ENCODE peak calls at places on chromosome 14, in five cellular contexts. One of them, this sample, is unnamed.

GRCh38 chr14:50225067-50225973 is 6.1 kb downstream of the SOS2 start:
- DNase-seq in uterus: no peak
- DNase-seq in glutamatergic neuron: no peak
- DNase-seq in cardiac fibroblast: peak
- DNase-seq in GM23338: peak
- DNase-seq in this sample: no peak

GRCh38 chr14:49880267-49881064 is 12.4 kb upstream of the ARF6 start:
- DNase-seq in GM23338: no peak
- DNase-seq in glutamatergic neuron: no peak
- DNase-seq in uterus: no peak
- DNase-seq in cardiac fibroblast: no peak
- DNase-seq in this sample: no peak

GRCh38 chr14:95228240-95228639 is 70.9 kb upstream of the DICER1 start:
- DNase-seq in uterus: no peak
- DNase-seq in GM23338: no peak
- DNase-seq in cardiac fibroblast: no peak
- DNase-seq in glutamatergic neuron: no peak
- DNase-seq in this sample: no peak

GRCh38 chr14:35001624-35002023 is 18.8 kb downstream of the SRP54 start:
- DNase-seq in cardiac fibroblast: no peak
- DNase-seq in glutamatergic neuron: no peak
- DNase-seq in GM23338: no peak
- DNase-seq in uterus: no peak
- DNase-seq in this sample: no peak

GRCh38 chr14:92549853-92550244 is 36.3 kb downstream of the RIN3 start:
- DNase-seq in GM23338: no peak
- DNase-seq in cardiac fibroblast: peak
- DNase-seq in glutamatergic neuron: peak
- DNase-seq in uterus: no peak
- DNase-seq in this sample: no peak

GRCh38 chr14:95062220-95062619 is 95.1 kb downstream of the DICER1 start:
- DNase-seq in uterus: no peak
- DNase-seq in glutamatergic neuron: no peak
- DNase-seq in cardiac fibroblast: no peak
- DNase-seq in GM23338: no peak
- DNase-seq in this sample: no peak

GRCh38 chr14:99812096-99812750 is 19.0 kb downstream of the EML1 start:
- DNase-seq in uterus: no peak
- DNase-seq in GM23338: no peak
- DNase-seq in cardiac fibroblast: no peak
- DNase-seq in glutamatergic neuron: no peak
- DNase-seq in this sample: no peak

GRCh38 chr14:79196216-79196615 is 1015.1 kb downstream of the DIO2 start:
- DNase-seq in GM23338: no peak
- DNase-seq in glutamatergic neuron: no peak
- DNase-seq in cardiac fibroblast: no peak
- DNase-seq in uterus: no peak
- DNase-seq in this sample: no peak

GRCh38 chr14:50839048-50839447 is 8.1 kb upstream of the NIN start:
- DNase-seq in GM23338: no peak
- DNase-seq in uterus: no peak
- DNase-seq in glutamatergic neuron: no peak
- DNase-seq in cardiac fibroblast: no peak
- DNase-seq in this sample: no peak

GRCh38 chr14:104824353-104824997 is 23.6 kb downstream of the ZBTB42 start:
- DNase-seq in uterus: no peak
- DNase-seq in cardiac fibroblast: no peak
- DNase-seq in glutamatergic neuron: no peak
- DNase-seq in GM23338: no peak
- DNase-seq in this sample: no peak

GRCh38 chr14:55579724-55580400 is at the start of gene KTN1:
- DNase-seq in GM23338: peak
- DNase-seq in cardiac fibroblast: peak
- DNase-seq in glutamatergic neuron: peak
- DNase-seq in uterus: peak
- DNase-seq in this sample: no peak

GRCh38 chr14:22155582-22155981 is 433.4 kb downstream of the DAD1 start:
- DNase-seq in uterus: no peak
- DNase-seq in glutamatergic neuron: no peak
- DNase-seq in GM23338: no peak
- DNase-seq in cardiac fibroblast: no peak
- DNase-seq in this sample: no peak

GRCh38 chr14:105355049-105355575 is 40.6 kb downstream of the PACS2 start:
- DNase-seq in cardiac fibroblast: no peak
- DNase-seq in uterus: no peak
- DNase-seq in glutamatergic neuron: no peak
- DNase-seq in GM23338: no peak
- DNase-seq in this sample: no peak

GRCh38 chr14:35365130-35366047 is 39.2 kb downstream of the NFKBIA start:
- DNase-seq in cardiac fibroblast: peak
- DNase-seq in glutamatergic neuron: no peak
- DNase-seq in GM23338: no peak
- DNase-seq in uterus: peak
- DNase-seq in this sample: peak

GRCh38 chr14:38500125-38500524 is 244.2 kb upstream of the CLEC14A start:
- DNase-seq in GM23338: no peak
- DNase-seq in cardiac fibroblast: peak
- DNase-seq in glutamatergic neuron: no peak
- DNase-seq in uterus: no peak
- DNase-seq in this sample: no peak

GRCh38 chr14:96638041-96638855 is 136.1 kb downstream of the PAPOLA start:
- DNase-seq in cardiac fibroblast: no peak
- DNase-seq in glutamatergic neuron: no peak
- DNase-seq in GM23338: no peak
- DNase-seq in uterus: peak
- DNase-seq in this sample: peak

GRCh38 chr14:100872641-100873071 is 30.9 kb downstream of the RTL1 start:
- DNase-seq in cardiac fibroblast: no peak
- DNase-seq in uterus: no peak
- DNase-seq in glutamatergic neuron: peak
- DNase-seq in GM23338: no peak
- DNase-seq in this sample: no peak

GRCh38 chr14:97602438-97603117 is 805.4 kb downstream of the VRK1 start:
- DNase-seq in cardiac fibroblast: no peak
- DNase-seq in uterus: no peak
- DNase-seq in GM23338: no peak
- DNase-seq in glutamatergic neuron: no peak
- DNase-seq in this sample: no peak

GRCh38 chr14:20857630-20858261 is 33.4 kb upstream of the RNASE3 start:
- DNase-seq in GM23338: peak
- DNase-seq in glutamatergic neuron: peak
- DNase-seq in uterus: peak
- DNase-seq in cardiac fibroblast: peak
- DNase-seq in this sample: peak

GRCh38 chr14:103385994-103386491 is 828 bp downstream of the MARK3 start:
- DNase-seq in glutamatergic neuron: peak
- DNase-seq in cardiac fibroblast: no peak
- DNase-seq in uterus: no peak
- DNase-seq in GM23338: peak
- DNase-seq in this sample: no peak

GRCh38 chr14:22099942-22100763 is 426.5 kb upstream of the OR4E1 start:
- DNase-seq in glutamatergic neuron: peak
- DNase-seq in cardiac fibroblast: peak
- DNase-seq in GM23338: peak
- DNase-seq in uterus: peak
- DNase-seq in this sample: no peak

GRCh38 chr14:50775357-50775756 is 55.6 kb downstream of the NIN start:
- DNase-seq in cardiac fibroblast: peak
- DNase-seq in GM23338: no peak
- DNase-seq in glutamatergic neuron: no peak
- DNase-seq in uterus: no peak
- DNase-seq in this sample: no peak

GRCh38 chr14:52706286-52706685 is 714 bp upstream of the PSMC6 start:
- DNase-seq in glutamatergic neuron: no peak
- DNase-seq in GM23338: peak
- DNase-seq in uterus: no peak
- DNase-seq in cardiac fibroblast: no peak
- DNase-seq in this sample: no peak

GRCh38 chr14:65560340-65561027 is 148.0 kb downstream of the FUT8 start:
- DNase-seq in uterus: no peak
- DNase-seq in glutamatergic neuron: no peak
- DNase-seq in cardiac fibroblast: no peak
- DNase-seq in GM23338: no peak
- DNase-seq in this sample: no peak

GRCh38 chr14:67485501-67486095 is 2.9 kb downstream of the TMEM229B start:
- DNase-seq in cardiac fibroblast: peak
- DNase-seq in glutamatergic neuron: no peak
- DNase-seq in uterus: no peak
- DNase-seq in GM23338: peak
- DNase-seq in this sample: no peak
- TF ChIP-seq CTCF in cardiac fibroblast: no peak
- TF ChIP-seq CTCF in glutamatergic neuron: no peak
- TF ChIP-seq CTCF in uterus: no peak
- TF ChIP-seq CTCF in GM23338: no peak
- TF ChIP-seq CTCF in this sample: no peak

DNA sequence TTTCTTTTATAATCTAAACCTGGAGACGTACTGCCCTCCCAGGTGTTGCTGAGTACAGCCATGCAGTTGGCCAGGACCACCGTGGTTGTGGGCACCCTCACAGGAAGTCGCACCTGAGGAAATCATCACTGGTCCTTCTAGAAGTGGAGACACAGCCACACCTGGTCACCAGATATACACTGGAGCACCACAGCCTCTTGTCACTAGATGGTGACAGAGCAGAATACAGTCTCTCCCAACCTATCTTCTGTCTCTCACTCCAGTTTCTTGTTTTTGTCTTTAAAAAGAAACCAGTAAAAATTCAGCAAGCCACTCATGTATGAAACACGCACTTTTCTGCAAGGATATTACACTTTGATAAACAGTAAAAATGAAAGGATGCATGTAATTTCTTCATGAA is 43.1 kb upstream of the GPHB5 start:
- DNase-seq in uterus: no peak
- DNase-seq in GM23338: no peak
- DNase-seq in glutamatergic neuron: no peak
- DNase-seq in cardiac fibroblast: no peak
- DNase-seq in this sample: no peak
- TF ChIP-seq CTCF in uterus: no peak
- TF ChIP-seq CTCF in GM23338: peak
- TF ChIP-seq CTCF in glutamatergic neuron: no peak
- TF ChIP-seq CTCF in cardiac fibroblast: no peak
- TF ChIP-seq CTCF in this sample: no peak

DNA sequence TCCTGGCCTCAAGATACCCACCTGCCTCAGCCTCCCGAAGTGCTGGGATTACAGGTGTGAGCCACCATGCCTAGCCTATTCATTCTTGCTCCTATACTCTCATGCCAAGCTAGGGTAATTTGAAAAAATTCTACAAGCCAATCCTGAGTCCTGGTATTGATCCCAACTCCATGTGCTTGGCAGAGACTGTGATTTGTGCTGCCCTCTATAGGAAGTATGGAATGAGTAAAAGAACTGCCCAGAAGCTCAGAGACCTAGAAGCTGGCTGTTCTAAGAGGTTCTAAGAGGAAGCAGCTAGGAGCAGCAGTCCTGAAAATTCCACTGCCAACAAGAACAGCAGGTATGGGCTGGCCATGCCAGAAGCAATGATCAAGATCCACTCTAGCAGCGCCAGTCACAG is 402.5 kb downstream of the PCNX1 start:
- DNase-seq in GM23338: peak
- DNase-seq in glutamatergic neuron: no peak
- DNase-seq in cardiac fibroblast: no peak
- DNase-seq in uterus: no peak
- DNase-seq in this sample: no peak
- TF ChIP-seq CTCF in GM23338: peak
- TF ChIP-seq CTCF in glutamatergic neuron: no peak
- TF ChIP-seq CTCF in cardiac fibroblast: no peak
- TF ChIP-seq CTCF in uterus: no peak
- TF ChIP-seq CTCF in this sample: no peak

GRCh38 chr14:88553886-88554457 is 835 bp downstream of the PTPN21 start:
- DNase-seq in uterus: no peak
- DNase-seq in cardiac fibroblast: peak
- DNase-seq in GM23338: peak
- DNase-seq in glutamatergic neuron: no peak
- DNase-seq in this sample: no peak

GRCh38 chr14:88550078-88550477 is 4.7 kb downstream of the PTPN21 start:
- DNase-seq in cardiac fibroblast: no peak
- DNase-seq in glutamatergic neuron: no peak
- DNase-seq in GM23338: no peak
- DNase-seq in uterus: no peak
- DNase-seq in this sample: no peak

GRCh38 chr14:88551936-88552565 is 2.8 kb downstream of the PTPN21 start:
- DNase-seq in cardiac fibroblast: peak
- DNase-seq in uterus: peak
- DNase-seq in GM23338: peak
- DNase-seq in glutamatergic neuron: peak
- DNase-seq in this sample: no peak

GRCh38 chr14:88552859-88553258 is 1.9 kb downstream of the PTPN21 start:
- DNase-seq in cardiac fibroblast: no peak
- DNase-seq in uterus: no peak
- DNase-seq in glutamatergic neuron: no peak
- DNase-seq in GM23338: no peak
- DNase-seq in this sample: no peak

DNA sequence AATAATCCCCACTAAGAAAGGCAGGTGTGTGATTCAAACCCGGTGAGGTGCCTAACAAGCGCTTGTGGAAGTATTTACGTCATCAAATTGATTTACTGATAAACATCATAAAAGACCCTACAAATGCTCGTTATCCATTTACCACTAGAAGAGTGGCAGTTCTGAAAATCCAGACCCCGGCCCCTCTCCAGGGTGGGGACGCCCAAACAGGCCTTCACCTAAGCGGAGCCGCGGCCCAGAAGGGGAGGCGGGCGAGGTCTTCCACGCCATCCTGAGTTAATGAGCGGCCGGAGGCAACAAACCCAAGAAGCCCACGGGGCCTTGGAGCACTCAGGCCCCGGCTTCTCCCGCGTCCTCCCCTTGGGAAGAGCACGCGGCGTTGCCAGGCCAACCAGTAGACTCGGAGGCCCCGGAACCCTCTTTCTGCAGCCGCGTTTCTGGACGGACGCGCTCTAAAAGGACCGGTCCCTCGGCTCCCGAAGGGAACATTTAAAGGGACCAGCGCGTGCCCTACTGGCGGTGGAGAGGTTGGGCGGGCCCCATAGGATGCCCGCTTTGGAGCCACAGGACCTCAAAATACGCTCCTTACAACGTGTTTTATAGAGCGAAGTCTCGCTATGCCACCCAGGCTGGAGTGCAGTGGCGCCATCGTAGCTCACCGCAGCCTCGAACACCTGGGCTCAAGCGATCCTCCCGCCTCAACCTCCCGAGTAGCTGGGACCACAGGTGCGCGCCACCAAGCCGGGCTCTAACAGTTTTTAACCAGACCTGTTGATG is 3.5 kb downstream of the PTPN21 start:
- DNase-seq in glutamatergic neuron: peak
- DNase-seq in GM23338: peak
- DNase-seq in uterus: peak
- DNase-seq in cardiac fibroblast: peak
- DNase-seq in this sample: no peak
- TF ChIP-seq CTCF in glutamatergic neuron: no peak
- TF ChIP-seq CTCF in GM23338: peak
- TF ChIP-seq CTCF in uterus: peak
- TF ChIP-seq CTCF in cardiac fibroblast: peak
- TF ChIP-seq CTCF in this sample: no peak